ENCODE peak calls at places on chromosomes 3 and 15, in ten cellular contexts. G is activated CD4-positive, alpha-beta T cell treated with anti-CD3 and anti-CD28 coated beads, Interleukin-2, amount 50 U/mL, for 24 hours; I is stromal cell of bone marrow; Z is NCI-H1092; S is stimulated activated naive CD4-positive, alpha-beta T cell; A is NCI-H2081; Q is H54; M is NCI-H2227 treated with DMSO at 0.1 percent for 48 hours; B is T-helper 2 cell; J is lung microvascular endothelial cell. O is an unnamed sample.

GRCh38 chr15:73602444-73602843 is 30.7 kb downstream of the NPTN start:
- DNase-seq in G (no peak), I (no peak), Z (no peak), S (no peak), A (no peak), Q (no peak), M (no peak), B (no peak), J (peak; percentile 77), O (no peak)

GRCh38 chr15:101042320-101042719 is 123.2 kb downstream of the LRRK1 start:
- DNase-seq in G (no peak), I (no peak), Z (no peak), S (no peak), A (no peak), Q (no peak), M (no peak), B (no peak), J (no peak), O (no peak)

GRCh38 chr3:72474775-72475174 is 373.5 kb downstream of the SHQ1 start:
- DNase-seq in G (no peak), I (no peak), Z (no peak), S (no peak), A (no peak), Q (no peak), M (no peak), B (peak; percentile 75), J (no peak), O (no peak)

GRCh38 chr15:38299216-38299615 is 46.6 kb downstream of the SPRED1 start:
- DNase-seq in G (no peak), I (peak; percentile 68), Z (no peak), S (no peak), A (no peak), Q (no peak), M (no peak), B (no peak), J (peak; percentile 24), O (no peak)

GRCh38 chr3:39184968-39185285 is 7.5 kb downstream of the XIRP1 start:
- DNase-seq in G (no peak), I (no peak), Z (no peak), S (no peak), A (no peak), Q (no peak), M (no peak), B (no peak), J (no peak), O (no peak)

GRCh38 chr3:135895734-135896121 is 69.8 kb upstream of the PPP2R3A start:
- DNase-seq in G (no peak), I (peak; percentile 43), Z (no peak), S (no peak), A (no peak), Q (no peak), M (no peak), B (no peak), J (no peak), O (no peak)

GRCh38 chr15:35838422-35839150 is 292.6 kb upstream of the DPH6 start:
- DNase-seq in G (no peak), I (no peak), Z (no peak), S (no peak), A (no peak), Q (no peak), M (no peak), B (no peak), J (no peak), O (no peak)

GRCh38 chr3:47425959-47426358 is 45.1 kb downstream of the PTPN23 start:
- DNase-seq in G (no peak), I (no peak), Z (no peak), S (no peak), A (no peak), Q (no peak), M (no peak), B (no peak), J (no peak), O (no peak)

GRCh38 chr3:354433-354832 is 157.9 kb downstream of the CHL1 start:
- DNase-seq in G (peak; percentile 8), I (no peak), Z (peak; percentile 39), S (no peak), A (peak; percentile 2), Q (peak; percentile 1), M (peak; percentile 29), B (peak; percentile 50), J (peak; percentile 33), O (peak; percentile 20)

GRCh38 chr15:73952913-73953750 is 26.9 kb downstream of the LOXL1 start:
- DNase-seq in G (no peak), I (no peak), Z (no peak), S (no peak), A (no peak), Q (no peak), M (no peak), B (no peak), J (no peak), O (no peak)

GRCh38 chr3:81485444-81485865 is 276.0 kb downstream of the GBE1 start:
- DNase-seq in G (no peak), I (peak; percentile 79), Z (no peak), S (no peak), A (no peak), Q (no peak), M (no peak), B (no peak), J (peak; percentile 54), O (peak; percentile 70)

GRCh38 chr15:62344806-62345539 is 179.9 kb upstream of the C2CD4B start:
- DNase-seq in G (peak; percentile 30), I (no peak), Z (no peak), S (peak; percentile 65), A (no peak), Q (peak; percentile 33), M (peak; percentile 57), B (peak; percentile 95), J (peak; percentile 49), O (peak; percentile 24)

GRCh38 chr3:193744048-193744821 is 151.2 kb downstream of the OPA1 start:
- DNase-seq in G (no peak), I (no peak), Z (peak; percentile 89), S (no peak), A (peak; percentile 98), Q (no peak), M (no peak), B (no peak), J (no peak), O (no peak)

GRCh38 chr3:149507491-149508324 is 33.2 kb downstream of the TM4SF4 start:
- DNase-seq in G (no peak), I (peak; percentile 86), Z (no peak), S (no peak), A (no peak), Q (no peak), M (no peak), B (peak; percentile 44), J (peak; percentile 22), O (no peak)

GRCh38 chr3:94063497-94064119 is 747 bp downstream of the NSUN3 start:
- DNase-seq in G (no peak), I (no peak), Z (no peak), S (no peak), A (no peak), Q (no peak), M (peak; percentile 25), B (peak; percentile 40), J (peak; percentile 14), O (no peak)

GRCh38 chr3:109572298-109572697 is 235.0 kb upstream of the DPPA4 start:
- DNase-seq in G (no peak), I (no peak), Z (no peak), S (no peak), A (no peak), Q (no peak), M (no peak), B (no peak), J (no peak), O (no peak)

O was measured in fibroblast of the conjunctiva.